ENCODE peak calls at places on chromosomes 13 and 19, in five cellular contexts. G, Q, K, O and F are unnamed samples.

GRCh38 chr19:55253842-55254624 is 4.8 kb downstream of the PPP6R1 start:
- DNase-seq in G (no peak), O (no peak), Q (peak), K (peak), F (no peak)

GRCh38 chr13:37617162-37617561 is 18.6 kb upstream of the POSTN start:
- DNase-seq in G (no peak), Q (no peak), O (no peak), K (no peak), F (peak)

GRCh38 chr13:34748078-34748477 is 194.0 kb upstream of the NBEA start:
- DNase-seq in K (peak), G (no peak), Q (no peak), O (no peak), F (no peak)

GRCh38 chr13:105611424-105611823 is 924.0 kb downstream of the EFNB2 start:
- DNase-seq in G (no peak), O (no peak), K (no peak), Q (no peak), F (peak)

GRCh38 chr19:19263886-19264487 is 9.1 kb downstream of the TM6SF2 start:
- DNase-seq in G (no peak), O (no peak), Q (no peak), K (no peak), F (no peak)

GRCh38 chr13:100983111-100983510 is 308.5 kb upstream of the TMTC4 start:
- DNase-seq in K (peak), O (no peak), G (no peak), Q (no peak), F (no peak)

GRCh38 chr19:39170398-39171231 is 26.1 kb upstream of the NCCRP1 start:
- DNase-seq in G (peak), K (no peak), Q (no peak), O (no peak), F (no peak)

GRCh38 chr19:51065221-51065960 is 499 bp upstream of the KLK13 start:
- DNase-seq in Q (no peak), O (no peak), G (no peak), K (no peak), F (no peak)

GRCh38 chr19:12611361-12611699 is 610 bp downstream of the ZNF791 start:
- DNase-seq in Q (no peak), O (peak), K (peak), G (peak), F (peak)

GRCh38 chr13:21055016-21055415 is 6.4 kb downstream of the LATS2 start:
- DNase-seq in Q (no peak), K (no peak), G (no peak), O (no peak), F (peak)

GRCh38 chr19:43773725-43774102 is 7.1 kb downstream of the KCNN4 start:
- DNase-seq in K (no peak), G (no peak), Q (no peak), O (no peak), F (no peak)

GRCh38 chr19:10230155-10230903 is 802 bp downstream of the S1PR2 start:
- DNase-seq in Q (peak), K (peak), G (no peak), O (no peak), F (peak)

GRCh38 chr19:8490395-8490760 is 12.1 kb downstream of the PRAM1 start:
- DNase-seq in K (no peak), O (no peak), G (no peak), Q (no peak), F (no peak)

GRCh38 chr19:35248310-35249145 is at the start of gene LSR:
- DNase-seq in Q (peak), G (peak), O (no peak), K (no peak), F (no peak)

GRCh38 chr13:86601351-86601750 is 802.1 kb upstream of the SLITRK6 start:
- DNase-seq in K (no peak), Q (no peak), O (no peak), G (no peak), F (no peak)

GRCh38 chr19:28980236-28980868 is 232.6 kb downstream of the UQCRFS1 start:
- DNase-seq in K (no peak), G (no peak), Q (no peak), O (no peak), F (peak)

GRCh38 chr19:13026478-13026999 is 31.3 kb downstream of the NFIX start:
- DNase-seq in Q (no peak), K (peak), G (no peak), O (no peak), F (no peak)

GRCh38 chr13:27079421-27079958 is 92.1 kb downstream of the USP12 start:
- DNase-seq in K (no peak), O (no peak), G (no peak), Q (no peak), F (peak)

GRCh38 chr19:49355890-49356289 is 6.3 kb downstream of the TEAD2 start:
- DNase-seq in Q (no peak), G (no peak), O (no peak), K (no peak), F (no peak)

GRCh38 chr13:21039097-21039800 is 22.1 kb downstream of the LATS2 start:
- DNase-seq in Q (no peak), O (no peak), G (no peak), K (no peak), F (no peak)

GRCh38 chr19:35717665-35718344 is at the start of gene KMT2B:
- DNase-seq in K (peak), O (no peak), Q (peak), G (no peak), F (peak)

GRCh38 chr19:39400997-39401548 is 5.6 kb upstream of the ZFP36 start:
- DNase-seq in O (no peak), Q (no peak), G (no peak), K (no peak), F (no peak)

GRCh38 chr13:54241719-54242118 is 1213.1 kb downstream of the OLFM4 start:
- DNase-seq in K (peak), G (no peak), Q (no peak), O (no peak), F (no peak)

GRCh38 chr13:111213964-111214726 is 99.0 kb downstream of the ARHGEF7 start:
- DNase-seq in K (peak), O (no peak), Q (no peak), G (peak), F (no peak)

GRCh38 chr13:99086149-99086868 is 108.4 kb upstream of the DOCK9 start:
- DNase-seq in G (peak), K (peak), Q (peak), O (no peak), F (peak)

GRCh38 chr13:51221674-51222509 is at the start of gene FAM124A:
- DNase-seq in G (no peak), K (peak), O (no peak), Q (peak), F (peak)

GRCh38 chr13:94210826-94211225 is 268.7 kb downstream of the DCT start:
- DNase-seq in K (no peak), G (no peak), O (no peak), Q (no peak), F (no peak)

GRCh38 chr13:109026266-109026665 is 396.9 kb downstream of the MYO16 start:
- DNase-seq in Q (no peak), G (no peak), K (no peak), O (no peak), F (no peak)

GRCh38 chr19:58392945-58393724 is 2.3 kb upstream of the RNF225 start:
- DNase-seq in Q (no peak), K (no peak), O (no peak), G (no peak), F (no peak)

GRCh38 chr13:71460179-71460578 is 406.8 kb downstream of the DACH1 start:
- DNase-seq in O (no peak), Q (no peak), G (no peak), K (no peak), F (no peak)

GRCh38 chr13:50801087-50801931 is 42.2 kb downstream of the DLEU7 start:
- DNase-seq in G (no peak), Q (peak), O (peak), K (peak), F (peak)